ENCODE peak calls at places on chromosome 17, in seven cellular contexts. Z is neural progenitor cell, R is GM23338, X is PC-3, A is HCT116, U is hepatocyte, V is MM.1S. C is an unnamed sample.

GRCh38 chr17:57697891-57698708 is 47.0 kb downstream of the CCDC182 start:
- DNase-seq in Z (peak; percentile 62), R (peak; percentile 20), X (no peak), A (no peak), U (no peak), V (no peak), C (no peak)

GRCh38 chr17:75273968-75274708 is 3.1 kb upstream of the MIF4GD start:
- DNase-seq in Z (no peak), R (no peak), X (peak; percentile 53), A (no peak), U (no peak), V (no peak), C (peak; percentile 88)

GRCh38 chr17:75504347-75505151 is 10.8 kb downstream of the CASKIN2 start:
- DNase-seq in Z (peak; percentile 67), R (peak; percentile 81), X (peak; percentile 65), A (no peak), U (peak; percentile 58), V (peak; percentile 46), C (peak; percentile 48)

GRCh38 chr17:70661342-70662222 is 492.2 kb downstream of the KCNJ2 start:
- DNase-seq in Z (no peak), R (no peak), X (peak; percentile 68), A (no peak), U (peak; percentile 66), V (no peak), C (peak; percentile 46)

GRCh38 chr17:67443931-67444597 is 67.0 kb downstream of the PITPNC1 start:
- DNase-seq in Z (no peak), R (no peak), X (no peak), A (no peak), U (no peak), V (no peak), C (peak; percentile 34)

GRCh38 chr17:74008196-74008595 is 195.3 kb upstream of the RPL38 start:
- DNase-seq in Z (peak; percentile 59), R (peak; percentile 82), X (peak; percentile 36), A (peak; percentile 16), U (peak; percentile 36), V (no peak), C (peak; percentile 11)

GRCh38 chr17:62693616-62694415 is 66.3 kb downstream of the MRC2 start:
- DNase-seq in Z (no peak), R (no peak), X (peak; percentile 48), A (no peak), U (no peak), V (no peak), C (no peak)

GRCh38 chr17:35875439-35876139 is 4.6 kb downstream of the CCL5 start:
- DNase-seq in Z (no peak), R (no peak), X (no peak), A (no peak), U (no peak), V (peak; percentile 34), C (no peak)

GRCh38 chr17:77869665-77870132 is 88.8 kb upstream of the TNRC6C start:
- DNase-seq in Z (no peak), R (no peak), X (no peak), A (no peak), U (no peak), V (peak; percentile 45), C (no peak)

GRCh38 chr17:9291912-9292562 is 270.7 kb downstream of the NTN1 start:
- DNase-seq in Z (peak; percentile 44), R (peak; percentile 60), X (peak; percentile 39), A (no peak), U (peak; percentile 70), V (no peak), C (peak; percentile 49)

GRCh38 chr17:66782866-66783265 is 52.1 kb upstream of the CACNG5 start:
- DNase-seq in Z (peak; percentile 25), R (no peak), X (no peak), A (no peak), U (no peak), V (no peak), C (no peak)

GRCh38 chr17:61583242-61583641 is 7.8 kb downstream of the NACA2 start:
- DNase-seq in Z (no peak), R (peak; percentile 35), X (peak; percentile 86), A (peak; percentile 65), U (peak; percentile 62), V (peak; percentile 58), C (peak; percentile 79)

GRCh38 chr17:52233176-52233575 is 74.7 kb upstream of the CA10 start:
- DNase-seq in Z (no peak), R (no peak), X (no peak), A (no peak), U (no peak), V (no peak), C (no peak)

GRCh38 chr17:33864758-33865229 is 390.3 kb upstream of the CCL2 start:
- DNase-seq in Z (no peak), R (no peak), X (no peak), A (no peak), U (no peak), V (no peak), C (no peak)

GRCh38 chr17:10072086-10072485 is 126.3 kb downstream of the GAS7 start:
- DNase-seq in Z (no peak), R (no peak), X (no peak), A (no peak), U (no peak), V (no peak), C (no peak)

GRCh38 chr17:38892620-38893019 is 22.8 kb downstream of the LASP1 start:
- DNase-seq in Z (no peak), R (no peak), X (no peak), A (no peak), U (no peak), V (no peak), C (no peak)

GRCh38 chr17:38889745-38890409 is 20.0 kb downstream of the LASP1 start:
- DNase-seq in Z (no peak), R (no peak), X (no peak), A (no peak), U (no peak), V (no peak), C (no peak)

GRCh38 chr17:38892083-38892482 is 22.2 kb downstream of the LASP1 start:
- DNase-seq in Z (no peak), R (no peak), X (no peak), A (no peak), U (no peak), V (no peak), C (no peak)

GRCh38 chr17:38890410-38890746 is 20.5 kb downstream of the LASP1 start:
- DNase-seq in Z (no peak), R (no peak), X (no peak), A (no peak), U (no peak), V (no peak), C (no peak)

GRCh38 chr17:38891441-38891840 is 21.6 kb downstream of the LASP1 start:
- DNase-seq in Z (no peak), R (no peak), X (no peak), A (no peak), U (no peak), V (no peak), C (no peak)
- H3K27ac ChIP-seq in Z (no peak overlapping the region), R (peak overlapping the region; percentile 39), X (no peak overlapping the region), A (no peak overlapping the region), U (no peak overlapping the region), V (no peak overlapping the region), C (no peak overlapping the region)

DNA sequence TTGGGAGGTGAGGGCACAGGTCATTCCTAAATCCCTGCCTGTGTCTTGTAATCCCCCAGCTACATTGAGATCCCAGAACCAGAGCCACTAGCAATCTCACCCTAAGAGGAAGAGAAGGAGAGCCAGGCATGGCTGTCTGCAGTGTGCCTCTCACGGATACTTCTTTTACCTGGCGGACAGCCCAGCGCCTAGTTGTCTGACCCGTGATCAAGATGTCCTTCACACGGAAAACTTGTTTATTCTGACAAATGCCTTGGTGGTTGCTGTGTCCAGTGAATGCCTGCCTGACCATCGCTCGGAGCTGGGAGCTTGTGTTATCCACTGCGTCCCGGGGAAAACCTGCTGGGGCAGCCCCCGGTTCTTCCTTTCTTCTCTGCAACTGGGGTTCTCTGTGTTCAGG is 140.5 kb upstream of the WSCD1 start:
- DNase-seq in Z (no peak), R (no peak), X (no peak), A (no peak), U (no peak), V (no peak), C (no peak)
- TF ChIP-seq EZH2phosphoT487 in Z (no peak), R (no peak), X (no peak), A (no peak), U (no peak), V (no peak), C (no peak)

DNA sequence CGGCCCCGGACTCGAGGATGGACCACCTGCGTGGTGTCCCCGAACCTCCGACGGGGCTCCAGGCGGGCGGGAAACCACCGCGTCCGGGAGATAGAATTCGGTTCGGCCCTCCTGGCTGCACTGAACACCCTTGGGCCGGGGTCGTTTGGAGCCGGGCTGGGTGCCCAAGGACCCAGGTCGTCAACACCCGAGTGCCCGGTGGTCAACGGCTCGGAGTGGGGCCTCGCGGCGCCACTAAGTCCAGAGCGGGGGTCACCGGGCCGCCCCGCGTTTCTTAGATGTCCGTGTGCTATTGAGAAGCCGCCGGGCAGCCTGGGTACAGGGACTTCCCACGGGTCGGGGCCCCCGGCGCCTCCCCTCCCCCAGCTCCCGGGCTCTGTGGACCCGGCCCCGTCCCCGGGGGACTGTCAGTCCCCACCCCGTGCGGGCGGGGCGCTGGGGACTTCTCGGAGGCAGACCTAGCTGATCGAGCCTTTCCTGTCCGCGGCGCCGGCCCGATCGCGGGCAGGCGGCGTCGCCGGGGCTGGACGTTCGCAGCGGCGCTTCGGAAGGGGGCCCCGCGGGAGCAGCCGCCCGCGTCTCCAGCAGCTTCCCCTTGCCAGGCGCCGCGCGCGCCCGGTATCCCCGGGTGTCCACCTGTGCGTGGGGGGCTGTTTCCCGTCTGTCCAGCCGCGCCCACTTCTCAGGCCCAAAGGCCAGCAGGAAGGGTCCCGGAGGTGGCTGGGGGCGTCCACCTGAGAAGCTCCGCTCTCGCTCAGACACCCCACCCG is 655 bp upstream of the NPTX1 start:
- DNase-seq in Z (peak; percentile 60), R (no peak), X (no peak), A (no peak), U (no peak), V (no peak), C (peak; percentile 33)
- TF ChIP-seq EZH2 in Z (peak; percentile 75), R (peak; percentile 91), X (peak; percentile 92), A (no peak), U (peak; percentile 61), V (peak; percentile 59), C (peak; percentile 99)

GRCh38 chr17:50168319-50168718 is 2.5 kb downstream of the SGCA start:
- DNase-seq in Z (no peak), R (no peak), X (no peak), A (no peak), U (no peak), V (no peak), C (no peak)

GRCh38 chr17:50169121-50169764 is 3.4 kb downstream of the SGCA start:
- DNase-seq in Z (peak; percentile 87), R (peak; percentile 89), X (peak; percentile 80), A (peak; percentile 78), U (peak; percentile 76), V (peak; percentile 59), C (peak; percentile 68)

GRCh38 chr17:50166518-50167181 is 845 bp downstream of the SGCA start:
- DNase-seq in Z (no peak), R (no peak), X (no peak), A (no peak), U (no peak), V (no peak), C (no peak)

GRCh38 chr17:50165867-50166517 is at the start of gene SGCA:
- DNase-seq in Z (no peak), R (no peak), X (no peak), A (no peak), U (no peak), V (no peak), C (no peak)

DNA sequence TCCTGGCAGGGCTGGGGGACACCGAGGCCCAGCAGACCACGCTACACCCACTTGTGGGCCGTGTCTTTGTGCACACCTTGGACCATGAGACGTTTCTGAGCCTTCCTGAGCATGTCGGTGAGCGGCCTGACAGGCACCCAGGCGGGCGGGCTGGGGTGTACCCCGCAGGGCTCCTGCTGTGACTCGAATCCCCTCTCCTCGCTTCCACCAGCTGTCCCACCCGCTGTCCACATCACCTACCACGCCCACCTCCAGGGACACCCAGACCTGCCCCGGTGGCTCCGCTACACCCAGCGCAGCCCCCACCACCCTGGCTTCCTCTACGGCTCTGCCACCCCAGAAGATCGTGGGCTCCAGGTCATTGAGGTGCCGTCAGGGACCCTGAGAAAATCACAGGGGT is 1.6 kb downstream of the SGCA start:
- DNase-seq in Z (no peak), R (no peak), X (no peak), A (no peak), U (no peak), V (no peak), C (no peak)
- H3K27ac ChIP-seq in Z (no peak overlapping the region), R (no peak overlapping the region), X (no peak overlapping the region), A (no peak overlapping the region), U (no peak overlapping the region), V (no peak overlapping the region), C (no peak overlapping the region)